ENCODE peak calls at places on chromosomes 13 and 19, in ten cellular contexts. N is CD4-positive, alpha-beta T cell; Y is activated gamma-delta T cell treated with Interleukin-2 at 50 U/mL for 16 hours; U is substantia nigra; C is GM10248; H is activated naive CD4-positive, alpha-beta T cell; S is dorsolateral prefrontal cortex; L is activated T-cell treated with anti-CD3 and anti-CD28 coated beads for 48 hours; B is cardiac muscle cell; Q is right lobe of liver. R is an unnamed sample.

GRCh38 chr19:46351241-46352041 is 4.6 kb downstream of the PPP5C start:
- DNase-seq in N (no peak), Y (no peak), U (no peak), C (peak; percentile 27), H (no peak), S (no peak), L (no peak), B (peak; percentile 77), Q (no peak), R (no peak)

GRCh38 chr19:35513231-35513974 is at the start of gene DMKN:
- DNase-seq in N (no peak), Y (no peak), U (no peak), C (no peak), H (no peak), S (no peak), L (no peak), B (peak; percentile 76), Q (no peak), R (no peak)

GRCh38 chr19:5170329-5170745 is 170.3 kb downstream of the PTPRS start:
- DNase-seq in N (peak; percentile 22), Y (peak; percentile 53), U (no peak), C (no peak), H (peak; percentile 17), S (no peak), L (peak; percentile 61), B (no peak), Q (peak; percentile 61), R (peak; percentile 51)

GRCh38 chr13:43153436-43154082 is 130.2 kb downstream of the DNAJC15 start:
- DNase-seq in N (no peak), Y (no peak), U (no peak), C (no peak), H (no peak), S (no peak), L (no peak), B (peak; percentile 73), Q (no peak), R (no peak)

GRCh38 chr13:102698649-102698980 is 3.8 kb upstream of the METTL21C start:
- DNase-seq in N (no peak), Y (no peak), U (no peak), C (no peak), H (no peak), S (no peak), L (no peak), B (no peak), Q (no peak), R (no peak)

GRCh38 chr19:30448386-30449130 is 76.4 kb downstream of the ZNF536 start:
- DNase-seq in N (no peak), Y (no peak), U (no peak), C (no peak), H (no peak), S (no peak), L (no peak), B (no peak), Q (no peak), R (no peak)

GRCh38 chr19:3604987-3605343 is 1.7 kb downstream of the TBXA2R start:
- DNase-seq in N (peak; percentile 47), Y (peak; percentile 59), U (no peak), C (peak; percentile 80), H (no peak), S (no peak), L (no peak), B (no peak), Q (no peak), R (peak; percentile 23)

GRCh38 chr13:86085890-86086289 is 286.7 kb upstream of the SLITRK6 start:
- DNase-seq in N (no peak), Y (no peak), U (no peak), C (no peak), H (no peak), S (no peak), L (no peak), B (no peak), Q (no peak), R (no peak)

GRCh38 chr19:29667941-29668340 is 2.7 kb downstream of the PLEKHF1 start:
- DNase-seq in N (peak; percentile 55), Y (peak; percentile 70), U (no peak), C (no peak), H (no peak), S (peak; percentile 24), L (no peak), B (no peak), Q (no peak), R (peak; percentile 70)

GRCh38 chr19:57241181-57241580 is 749 bp downstream of the ZNF805 start:
- DNase-seq in N (no peak), Y (no peak), U (no peak), C (no peak), H (no peak), S (no peak), L (no peak), B (peak; percentile 33), Q (no peak), R (no peak)

GRCh38 chr13:31638577-31638976 is 100.7 kb upstream of the RXFP2 start:
- DNase-seq in N (no peak), Y (no peak), U (no peak), C (no peak), H (no peak), S (no peak), L (no peak), B (peak; percentile 76), Q (no peak), R (no peak)

GRCh38 chr19:1591421-1592022 is 1.1 kb downstream of the MBD3 start:
- DNase-seq in N (no peak), Y (no peak), U (no peak), C (no peak), H (no peak), S (no peak), L (no peak), B (peak; percentile 15), Q (no peak), R (no peak)

GRCh38 chr13:23741879-23742510 is 147.2 kb downstream of the MIPEP start:
- DNase-seq in N (no peak), Y (no peak), U (no peak), C (no peak), H (no peak), S (no peak), L (no peak), B (no peak), Q (no peak), R (no peak)

GRCh38 chr13:89936256-89936655 is 1411.2 kb upstream of the MIR17HG start:
- DNase-seq in N (no peak), Y (no peak), U (no peak), C (no peak), H (no peak), S (no peak), L (no peak), B (no peak), Q (no peak), R (no peak)

GRCh38 chr19:49515767-49516166 is 3.3 kb downstream of the FCGRT start:
- DNase-seq in N (no peak), Y (no peak), U (no peak), C (peak; percentile 14), H (no peak), S (peak; percentile 46), L (no peak), B (peak; percentile 73), Q (no peak), R (no peak)

GRCh38 chr19:3055741-3056453 is 6.4 kb downstream of the TLE5 start:
- DNase-seq in N (no peak), Y (no peak), U (no peak), C (no peak), H (no peak), S (no peak), L (no peak), B (no peak), Q (no peak), R (no peak)

GRCh38 chr13:110912651-110913051 is 2.2 kb downstream of the ANKRD10 start:
- DNase-seq in N (no peak), Y (no peak), U (no peak), C (no peak), H (no peak), S (no peak), L (no peak), B (peak; percentile 78), Q (no peak), R (no peak)

GRCh38 chr13:114015111-114015551 is 41.3 kb upstream of the C13orf46 start:
- DNase-seq in N (no peak), Y (no peak), U (no peak), C (no peak), H (no peak), S (no peak), L (no peak), B (no peak), Q (no peak), R (no peak)

GRCh38 chr13:34698953-34699352 is 243.1 kb upstream of the NBEA start:
- DNase-seq in N (no peak), Y (no peak), U (no peak), C (no peak), H (no peak), S (no peak), L (no peak), B (peak; percentile 61), Q (no peak), R (no peak)

GRCh38 chr13:100210966-100211710 is 122.2 kb downstream of the PCCA start:
- DNase-seq in N (no peak), Y (no peak), U (no peak), C (no peak), H (no peak), S (no peak), L (no peak), B (peak; percentile 38), Q (no peak), R (no peak)

GRCh38 chr19:18763674-18764590 is 27.2 kb downstream of the COMP start:
- DNase-seq in N (no peak), Y (no peak), U (no peak), C (no peak), H (no peak), S (no peak), L (no peak), B (peak; percentile 41), Q (no peak), R (no peak)

GRCh38 chr13:59266478-59267063 is 897.2 kb downstream of the DIAPH3 start:
- DNase-seq in N (no peak), Y (no peak), U (no peak), C (no peak), H (no peak), S (no peak), L (no peak), B (peak; percentile 14), Q (no peak), R (no peak)

GRCh38 chr13:114140131-114140908 is 7.9 kb upstream of the RASA3 start:
- DNase-seq in N (no peak), Y (peak; percentile 35), U (no peak), C (no peak), H (no peak), S (no peak), L (no peak), B (no peak), Q (peak; percentile 29), R (no peak)

GRCh38 chr19:44303305-44303704 is 1.5 kb downstream of the ZNF235 start:
- DNase-seq in N (no peak), Y (no peak), U (no peak), C (no peak), H (no peak), S (no peak), L (no peak), B (no peak), Q (no peak), R (no peak)

GRCh38 chr19:29663861-29664752 is 1.2 kb upstream of the PLEKHF1 start:
- DNase-seq in N (no peak), Y (no peak), U (no peak), C (no peak), H (no peak), S (peak; percentile 18), L (no peak), B (no peak), Q (no peak), R (no peak)

GRCh38 chr19:35562776-35563175 is 682 bp downstream of the ATP4A start:
- DNase-seq in N (no peak), Y (no peak), U (no peak), C (no peak), H (no peak), S (no peak), L (no peak), B (no peak), Q (no peak), R (no peak)

GRCh38 chr13:110464547-110465343 is 96.8 kb downstream of the RAB20 start:
- DNase-seq in N (no peak), Y (no peak), U (no peak), C (no peak), H (no peak), S (no peak), L (no peak), B (no peak), Q (peak; percentile 52), R (no peak)

GRCh38 chr13:100565291-100565690 is 23.3 kb downstream of the GGACT start:
- DNase-seq in N (no peak), Y (no peak), U (no peak), C (no peak), H (no peak), S (no peak), L (no peak), B (no peak), Q (no peak), R (no peak)

R was measured in effector memory CD8-positive, alpha-beta T cell.